ENCODE peak calls at places on chromosomes 5 and 9, in four cellular contexts. R is activated CD4-positive, alpha-beta T cell treated with anti-CD3 and anti-CD28 coated beads, Interleukin-2, amount 10 ng/mL, durations not matched to agents 7 days and 5 days; N is C1 segment of cervical spinal cord; X is stimulated activated CD8-positive, alpha-beta memory T cell treated with anti-CD3 and anti-CD28 coated beads, Interleukin-4, amount 100 ng/mL, for 24 hours. K is an unnamed sample.

GRCh38 chr5:116575635-116576042 is 1.0 kb upstream of the SEMA6A start:
- DNase-seq in R (no peak), N (peak), X (no peak), K (no peak)

GRCh38 chr9:83166369-83166768 is 103.4 kb upstream of the RASEF start:
- DNase-seq in R (no peak), N (no peak), X (no peak), K (no peak)

GRCh38 chr5:206406-206805 is 11.5 kb downstream of the CCDC127 start:
- DNase-seq in R (no peak), N (no peak), X (no peak), K (no peak)

GRCh38 chr9:125495137-125496119 is 211.6 kb downstream of the MAPKAP1 start:
- DNase-seq in R (no peak), N (no peak), X (no peak), K (no peak)

GRCh38 chr9:13431137-13431536 is 151.6 kb upstream of the MPDZ start:
- DNase-seq in R (no peak), N (peak), X (no peak), K (no peak)

GRCh38 chr9:129320575-129321311 is 142.7 kb upstream of the IER5L start:
- DNase-seq in R (peak), N (peak), X (peak), K (no peak)

GRCh38 chr5:33936004-33936380 is 194 bp upstream of the RXFP3 start:
- DNase-seq in R (peak), N (peak), X (peak), K (no peak)

GRCh38 chr5:1031306-1031959 is 22.8 kb downstream of the NKD2 start:
- DNase-seq in R (no peak), N (no peak), X (no peak), K (no peak)

GRCh38 chr5:160477266-160477970 is 55.8 kb downstream of the PTTG1 start:
- DNase-seq in R (no peak), N (no peak), X (no peak), K (no peak)

K was measured in caudate nucleus.